ENCODE peak calls at places on chromosomes 13 and 19, in six cellular contexts. B is PC-9, J is dorsolateral prefrontal cortex, C is type B pancreatic cell, X is prostate gland, A is natural killer cell. M is an unnamed sample.

GRCh38 chr13:79637086-79637763 is 156.3 kb downstream of the NDFIP2 start:
- DNase-seq in B (no peak), J (no peak), C (no peak), X (peak; percentile 40), A (no peak), M (no peak)

GRCh38 chr13:111860161-111860560 is 206.8 kb upstream of the SOX1 start:
- DNase-seq in B (no peak), J (no peak), C (no peak), X (no peak), A (no peak), M (no peak)

GRCh38 chr19:51462681-51463080 is 4.4 kb upstream of the SIGLEC8 start:
- DNase-seq in B (no peak), J (no peak), C (peak; percentile 48), X (no peak), A (no peak), M (no peak)

GRCh38 chr19:47729799-47730520 is 15.4 kb upstream of the NOP53 start:
- DNase-seq in B (peak; percentile 82), J (peak; percentile 62), C (no peak), X (peak; percentile 36), A (no peak), M (no peak)

GRCh38 chr19:14091885-14092462 is 1.4 kb upstream of the SAMD1 start:
- DNase-seq in B (no peak), J (no peak), C (no peak), X (no peak), A (no peak), M (no peak)

GRCh38 chr13:102035969-102036368 is 365.9 kb downstream of the FGF14 start:
- DNase-seq in B (no peak), J (no peak), C (no peak), X (no peak), A (no peak), M (no peak)

GRCh38 chr19:47644743-47645499 is 36.0 kb downstream of the BICRA start:
- DNase-seq in B (no peak), J (no peak), C (no peak), X (no peak), A (no peak), M (no peak)

GRCh38 chr13:23695711-23696512 is 125.7 kb downstream of the TNFRSF19 start:
- DNase-seq in B (no peak), J (no peak), C (no peak), X (no peak), A (peak; percentile 47), M (no peak)

DNA sequence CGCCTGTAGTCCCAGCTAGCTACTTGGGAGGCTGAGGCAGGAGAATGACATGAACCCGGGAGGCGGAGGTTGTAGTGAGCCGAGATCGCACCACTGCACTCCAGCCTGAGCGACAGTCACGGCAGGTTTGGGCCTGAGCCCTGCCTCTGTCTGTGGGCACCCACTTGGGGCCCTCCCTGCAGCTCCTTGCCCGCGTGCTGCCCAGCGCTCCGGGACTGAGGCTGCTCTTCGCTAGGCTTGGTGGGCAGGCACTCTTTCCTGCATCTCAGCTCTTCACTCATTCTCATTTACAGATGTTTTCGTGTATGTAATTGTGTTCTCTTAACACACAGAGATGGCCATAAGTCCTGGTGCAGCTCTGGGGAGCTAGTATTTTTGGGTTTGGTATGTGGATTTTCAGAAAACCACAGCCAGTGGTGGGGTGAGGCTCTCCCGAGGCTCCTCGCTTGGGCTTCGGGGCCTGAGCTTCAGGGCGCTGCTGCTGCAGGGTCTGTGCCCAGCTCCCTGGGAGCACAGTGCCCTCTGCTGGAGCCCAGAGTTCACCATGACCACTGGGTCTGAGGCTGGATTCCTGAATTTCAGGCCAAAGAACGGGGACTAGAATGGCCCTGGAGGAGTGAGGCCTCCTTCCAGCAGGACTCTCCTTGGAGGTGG is 15.2 kb downstream of the UPF1 start:
- DNase-seq in B (no peak), J (peak; percentile 76), C (peak; percentile 79), X (peak; percentile 72), A (peak; percentile 65), M (peak; percentile 91)
- TF ChIP-seq CTCF in B (peak; percentile 93), J (peak; percentile 88), C (peak; percentile 91), X (peak; percentile 60), A (peak; percentile 79), M (peak; percentile 89)

GRCh38 chr19:10474962-10475451 is 28.1 kb downstream of the KEAP1 start:
- DNase-seq in B (peak; percentile 52), J (no peak), C (no peak), X (no peak), A (no peak), M (no peak)

GRCh38 chr19:10473192-10473591 is 30.0 kb downstream of the KEAP1 start:
- DNase-seq in B (no peak), J (no peak), C (no peak), X (no peak), A (no peak), M (no peak)

GRCh38 chr19:10478476-10478875 is 24.7 kb downstream of the KEAP1 start:
- DNase-seq in B (no peak), J (no peak), C (no peak), X (no peak), A (no peak), M (no peak)

DNA sequence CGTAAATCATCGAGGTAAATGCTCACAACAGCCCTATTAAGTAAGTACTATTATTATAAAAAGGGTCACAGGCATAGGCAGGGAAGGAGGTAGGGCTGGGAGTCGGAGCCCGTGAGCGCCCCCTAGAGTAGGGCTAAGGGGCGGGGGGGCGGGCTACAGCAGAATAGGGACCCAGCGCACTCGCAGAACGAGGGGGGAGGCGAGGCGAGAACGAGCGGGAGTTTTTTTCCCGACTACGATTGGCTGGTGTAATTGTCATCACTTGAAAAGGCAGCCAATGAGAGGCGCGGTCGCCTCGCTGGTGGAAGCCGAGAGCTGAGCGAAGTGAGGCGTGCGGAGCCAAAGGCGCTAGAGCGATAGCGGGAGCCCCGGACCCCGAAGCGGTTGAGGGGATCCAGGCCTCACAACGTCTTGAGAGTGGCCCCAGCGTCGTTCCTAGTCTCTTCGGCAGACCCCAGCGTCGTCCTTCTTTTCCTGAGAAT is 24.2 kb downstream of the KEAP1 start:
- DNase-seq in B (peak; percentile 86), J (peak; percentile 95), C (no peak), X (peak; percentile 91), A (peak; percentile 87), M (peak; percentile 90)
- TF ChIP-seq CTCF in B (peak; percentile 67), J (peak; percentile 92), C (peak; percentile 77), X (peak; percentile 22), A (peak; percentile 85), M (peak; percentile 68)

GRCh38 chr19:45368737-45369340 is 1.5 kb downstream of the ERCC2 start:
- DNase-seq in B (no peak), J (no peak), C (no peak), X (no peak), A (no peak), M (no peak)
- TF ChIP-seq CTCF in B (no peak), J (no peak), C (no peak), X (no peak), A (no peak), M (no peak)

GRCh38 chr19:57578487-57579205 is at the start of gene ZNF416:
- DNase-seq in B (peak; percentile 97), J (peak; percentile 98), C (peak; percentile 95), X (peak; percentile 98), A (peak; percentile 88), M (peak; percentile 97)

GRCh38 chr19:57583104-57583520 is 833 bp upstream of the ZIK1 start:
- DNase-seq in B (no peak), J (no peak), C (no peak), X (no peak), A (no peak), M (no peak)

GRCh38 chr19:57587529-57587928 is 3.6 kb downstream of the ZIK1 start:
- DNase-seq in B (peak; percentile 39), J (no peak), C (no peak), X (no peak), A (no peak), M (no peak)

DNA sequence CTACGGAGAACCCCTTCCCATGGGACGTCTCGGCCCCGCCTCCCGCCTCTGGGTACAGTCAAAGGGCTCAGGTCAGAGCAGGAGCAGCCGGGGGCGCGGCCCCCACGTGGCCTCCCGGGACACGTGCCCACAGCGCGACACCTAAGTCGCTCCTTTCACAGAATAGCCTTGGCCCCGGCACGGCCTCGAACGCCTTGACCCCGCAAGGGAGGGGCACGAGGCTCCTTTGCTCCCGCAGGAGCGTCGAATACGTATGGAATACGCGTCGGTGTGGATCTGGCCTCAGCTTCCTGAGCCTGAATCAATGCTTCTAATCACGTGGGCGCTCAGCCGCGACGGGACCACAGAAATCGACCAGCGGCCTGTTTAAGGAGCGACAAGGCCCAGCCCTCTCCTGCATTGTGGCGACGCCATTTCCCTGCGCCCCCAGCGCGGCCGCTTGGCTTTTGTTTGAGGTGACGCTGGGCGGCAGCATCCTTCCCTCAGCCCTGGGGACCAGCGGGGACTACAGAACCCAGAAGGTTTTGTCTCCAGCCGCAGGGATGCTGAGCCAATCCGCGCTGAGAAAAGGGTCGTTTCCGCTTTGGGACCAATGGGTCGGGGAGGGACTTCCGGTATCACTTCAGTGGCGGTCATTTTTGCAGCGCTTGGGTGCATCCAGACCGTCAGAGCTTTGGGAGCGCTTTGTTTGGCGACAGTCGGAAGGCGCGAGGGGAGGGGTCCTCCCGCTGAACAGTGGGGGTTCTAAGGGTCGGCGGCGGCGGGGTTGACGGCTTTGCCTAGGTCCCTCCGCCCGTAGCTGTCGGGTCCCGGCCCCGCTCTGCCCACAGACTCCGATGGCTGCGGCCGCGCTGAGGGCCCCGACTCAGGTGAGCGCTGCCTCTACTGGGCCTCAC is at the start of gene ZIK1:
- DNase-seq in B (no peak), J (peak; percentile 95), C (peak; percentile 85), X (peak; percentile 89), A (peak; percentile 79), M (peak; percentile 94)
- TF ChIP-seq CTCF in B (no peak), J (peak; percentile 47), C (peak; percentile 31), X (no peak), A (no peak), M (peak; percentile 12)

GRCh38 chr13:33799950-33800592 is 17.9 kb upstream of the RFC3 start:
- DNase-seq in B (no peak), J (no peak), C (no peak), X (no peak), A (no peak), M (no peak)
- TF ChIP-seq CTCF in B (peak; percentile 41), J (peak; percentile 50), C (peak; percentile 64), X (no peak), A (no peak), M (peak; percentile 62)

DNA sequence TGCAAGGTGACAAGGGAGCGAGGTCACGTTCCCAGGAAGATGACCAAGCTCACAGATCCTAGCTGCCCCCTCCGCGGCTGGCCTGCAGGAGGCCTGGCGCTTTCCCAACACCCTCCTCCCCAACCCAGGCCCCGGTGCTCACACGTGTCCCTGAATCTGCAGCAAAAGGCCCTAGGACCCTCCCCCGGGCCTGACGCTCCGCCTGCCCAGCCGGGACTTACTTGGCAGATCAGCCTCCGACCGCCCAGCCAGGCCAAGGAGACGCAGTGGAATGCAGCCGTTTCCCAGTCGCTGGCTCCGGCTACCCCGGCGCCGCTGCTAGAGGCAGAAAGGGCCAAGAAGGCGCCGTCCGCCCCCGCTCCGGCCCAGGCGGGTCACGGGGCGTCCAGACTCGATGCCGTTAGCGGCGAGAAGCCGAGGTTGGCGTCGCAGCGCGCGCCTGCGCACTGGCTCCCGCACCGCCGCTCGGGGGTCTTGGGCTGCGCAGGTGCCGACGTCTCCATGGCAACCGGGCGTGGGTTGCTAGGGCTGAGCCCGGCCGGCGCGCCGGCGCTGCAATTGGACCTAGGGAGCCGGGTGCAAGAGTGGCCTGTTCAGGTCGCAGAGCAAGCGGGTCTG is at the start of gene PNMA8A:
- DNase-seq in B (no peak), J (peak; percentile 79), C (peak; percentile 87), X (no peak), A (no peak), M (no peak)
- TF ChIP-seq CTCF in B (no peak), J (no peak), C (peak; percentile 45), X (no peak), A (no peak), M (peak; percentile 10)